ENCODE peak calls at places on chromosomes 6 and 20, in four cellular contexts. A is CD8-positive, alpha-beta memory T cell; M is fibroblast of lung; V is pancreas. E is an unnamed sample.

GRCh38 chr6:96460052-96460700 is 61.4 kb upstream of the UFL1 start:
- DNase-seq in V (no peak), A (no peak), M (no peak), E (no peak)

GRCh38 chr6:144585217-144585814 is 300.2 kb downstream of the UTRN start:
- DNase-seq in M (peak; percentile 32), A (no peak), V (no peak), E (no peak)

GRCh38 chr6:144294016-144294415 is 8.9 kb downstream of the UTRN start:
- DNase-seq in V (no peak), A (no peak), M (peak; percentile 94), E (no peak)

GRCh38 chr6:24900917-24901697 is 34.7 kb downstream of the RIPOR2 start:
- DNase-seq in A (no peak), M (no peak), V (no peak), E (no peak)

GRCh38 chr20:33811763-33812672 is 870 bp downstream of the CHMP4B start:
- DNase-seq in V (peak; percentile 68), A (peak; percentile 18), M (peak; percentile 81), E (peak; percentile 67)

GRCh38 chr20:6651016-6651415 is 116.5 kb upstream of the BMP2 start:
- DNase-seq in A (no peak), M (peak; percentile 47), V (no peak), E (peak; percentile 28)

GRCh38 chr6:104953410-104953953 is 3.4 kb upstream of the LIN28B start:
- DNase-seq in V (no peak), M (no peak), A (no peak), E (no peak)

GRCh38 chr20:14538433-14538832 is 201.0 kb upstream of the FLRT3 start:
- DNase-seq in M (no peak), A (no peak), V (no peak), E (no peak)

GRCh38 chr6:3455121-3455489 is 1.7 kb downstream of the SLC22A23 start:
- DNase-seq in V (peak; percentile 44), A (no peak), M (no peak), E (peak; percentile 55)

GRCh38 chr6:13924949-13925881 is at the start of gene RNF182:
- DNase-seq in A (no peak), V (no peak), M (no peak), E (peak; percentile 23)

GRCh38 chr6:2021713-2022125 is 223.7 kb downstream of the GMDS start:
- DNase-seq in M (peak; percentile 77), A (no peak), V (peak; percentile 35), E (peak; percentile 84)

GRCh38 chr6:72260489-72260888 is 361.4 kb upstream of the KCNQ5 start:
- DNase-seq in A (no peak), V (no peak), M (peak; percentile 20), E (no peak)

GRCh38 chr20:51420111-51420510 is 122.4 kb downstream of the NFATC2 start:
- DNase-seq in M (peak; percentile 23), V (no peak), A (no peak), E (no peak)

GRCh38 chr6:90074161-90074560 is 179.9 kb downstream of the GJA10 start:
- DNase-seq in V (no peak), A (no peak), M (peak; percentile 51), E (no peak)

GRCh38 chr20:40489886-40490285 is 199.2 kb downstream of the MAFB start:
- DNase-seq in M (peak; percentile 59), A (no peak), V (no peak), E (no peak)

GRCh38 chr6:136890986-136891385 is 31.1 kb upstream of the SLC35D3 start:
- DNase-seq in A (no peak), V (no peak), M (peak; percentile 27), E (no peak)

GRCh38 chr6:41469951-41470340 is 76.2 kb upstream of the FOXP4 start:
- DNase-seq in M (peak; percentile 53), V (no peak), A (no peak), E (no peak)

GRCh38 chr20:433300-433975 is 25.3 kb downstream of the RBCK1 start:
- DNase-seq in A (peak; percentile 45), M (no peak), V (no peak), E (no peak)

GRCh38 chr6:100488231-100488630 is 23.5 kb upstream of the SIM1 start:
- DNase-seq in A (no peak), V (no peak), M (no peak), E (no peak)

GRCh38 chr20:53609501-53610445 is 16.1 kb upstream of the ZNF217 start:
- DNase-seq in M (peak; percentile 58), A (peak; percentile 43), V (peak; percentile 5), E (peak; percentile 66)

GRCh38 chr20:63695419-63696310 is 787 bp upstream of the TNFRSF6B start:
- DNase-seq in M (no peak), A (no peak), V (peak; percentile 23), E (no peak)

GRCh38 chr6:39823187-39823815 is 31.1 kb downstream of the DAAM2 start:
- DNase-seq in V (peak; percentile 15), A (no peak), M (no peak), E (peak; percentile 43)

GRCh38 chr6:30327232-30327746 is 562 bp downstream of the TRIM39 start:
- DNase-seq in A (no peak), M (peak; percentile 0), V (no peak), E (no peak)

GRCh38 chr6:2852921-2853322 is 11.3 kb upstream of the SERPINB1 start:
- DNase-seq in V (peak; percentile 8), M (no peak), A (no peak), E (no peak)

GRCh38 chr20:51237278-51237677 is 214.4 kb upstream of the KCNG1 start:
- DNase-seq in M (no peak), A (no peak), V (no peak), E (no peak)

GRCh38 chr20:10652660-10653191 is 21.1 kb downstream of the JAG1 start:
- DNase-seq in V (no peak), A (no peak), M (no peak), E (no peak)
- H3K4me1 ChIP-seq in V (peaks cover 44% of the 10 kb centered on the region), A (no peaks in the 10 kb centered on the region), M (peaks cover 23% of the 10 kb centered on the region), E (peaks cover 21% of the 10 kb centered on the region)

GRCh38 chr6:70474751-70475150 is 61.4 kb downstream of the FAM135A start:
- DNase-seq in A (no peak), M (peak; percentile 43), V (no peak), E (no peak)
- H3K27ac ChIP-seq in A (no peak overlapping the region), M (no peak overlapping the region), V (no peak overlapping the region), E (no peak overlapping the region)

GRCh38 chr20:19969106-19969505 is 48.1 kb upstream of the NAA20 start:
- DNase-seq in A (no peak), M (no peak), V (no peak), E (no peak)

GRCh38 chr20:19968488-19969073 is 48.6 kb upstream of the NAA20 start:
- DNase-seq in V (no peak), A (no peak), M (no peak), E (no peak)

GRCh38 chr20:19971121-19971520 is 46.0 kb upstream of the NAA20 start:
- DNase-seq in A (no peak), V (no peak), M (no peak), E (no peak)

GRCh38 chr20:19969507-19970255 is 47.5 kb upstream of the NAA20 start:
- DNase-seq in A (no peak), V (no peak), M (no peak), E (no peak)

GRCh38 chr20:19970256-19970765 is 46.9 kb upstream of the NAA20 start:
- DNase-seq in M (no peak), V (no peak), A (no peak), E (no peak)
- H3K4me3 ChIP-seq in M (no peak overlapping the region), V (no peak overlapping the region), A (no peak overlapping the region), E (no peak overlapping the region)

DNA sequence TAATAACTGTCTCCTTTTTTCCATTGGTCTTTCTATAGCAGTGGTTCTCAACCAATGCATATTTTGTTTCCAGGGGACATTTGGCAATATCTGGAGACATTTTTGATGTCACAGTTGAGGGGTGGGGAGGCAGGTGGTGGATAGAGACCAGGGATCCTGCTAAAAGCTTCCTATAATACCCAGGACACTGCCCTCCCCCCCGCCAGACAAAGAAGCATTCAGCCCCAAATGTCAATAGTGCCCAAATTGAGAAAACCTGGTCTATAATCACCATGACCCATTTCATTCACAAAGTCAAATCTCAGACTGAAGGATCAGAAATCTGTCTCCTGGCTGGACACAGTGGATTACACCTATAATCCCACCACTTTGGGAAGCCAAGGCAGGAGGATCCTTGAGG is 128.8 kb downstream of the BMP7 start:
- DNase-seq in A (no peak), V (no peak), M (no peak), E (no peak)
- H3K4me1 ChIP-seq in A (no peaks in the 10 kb centered on the region), V (no peaks in the 10 kb centered on the region), M (no peaks in the 10 kb centered on the region), E (no peaks in the 10 kb centered on the region)

GRCh38 chr20:38243617-38244016 is 16.9 kb downstream of the KIAA1755 start:
- DNase-seq in A (no peak), V (no peak), M (no peak), E (no peak)
- H3K27ac ChIP-seq in A (no peak overlapping the region), V (no peak overlapping the region), M (no peak overlapping the region), E (no peak overlapping the region)

GRCh38 chr6:155106456-155107107 is 111.5 kb downstream of the TIAM2 start:
- DNase-seq in A (no peak), M (peak; percentile 68), V (no peak), E (no peak)

GRCh38 chr6:155110721-155111120 is 115.6 kb downstream of the TIAM2 start:
- DNase-seq in V (no peak), A (no peak), M (no peak), E (no peak)

GRCh38 chr6:155107432-155108069 is 112.4 kb downstream of the TIAM2 start:
- DNase-seq in A (no peak), M (no peak), V (no peak), E (no peak)

GRCh38 chr6:155103816-155104366 is 108.8 kb downstream of the TIAM2 start:
- DNase-seq in M (peak; percentile 64), V (no peak), A (no peak), E (no peak)

GRCh38 chr6:155108070-155108815 is 113.1 kb downstream of the TIAM2 start:
- DNase-seq in V (no peak), A (no peak), M (peak; percentile 82), E (no peak)
- H3K4me3 ChIP-seq in V (no peak overlapping the region), A (no peak overlapping the region), M (no peak overlapping the region), E (no peak overlapping the region)

DNA sequence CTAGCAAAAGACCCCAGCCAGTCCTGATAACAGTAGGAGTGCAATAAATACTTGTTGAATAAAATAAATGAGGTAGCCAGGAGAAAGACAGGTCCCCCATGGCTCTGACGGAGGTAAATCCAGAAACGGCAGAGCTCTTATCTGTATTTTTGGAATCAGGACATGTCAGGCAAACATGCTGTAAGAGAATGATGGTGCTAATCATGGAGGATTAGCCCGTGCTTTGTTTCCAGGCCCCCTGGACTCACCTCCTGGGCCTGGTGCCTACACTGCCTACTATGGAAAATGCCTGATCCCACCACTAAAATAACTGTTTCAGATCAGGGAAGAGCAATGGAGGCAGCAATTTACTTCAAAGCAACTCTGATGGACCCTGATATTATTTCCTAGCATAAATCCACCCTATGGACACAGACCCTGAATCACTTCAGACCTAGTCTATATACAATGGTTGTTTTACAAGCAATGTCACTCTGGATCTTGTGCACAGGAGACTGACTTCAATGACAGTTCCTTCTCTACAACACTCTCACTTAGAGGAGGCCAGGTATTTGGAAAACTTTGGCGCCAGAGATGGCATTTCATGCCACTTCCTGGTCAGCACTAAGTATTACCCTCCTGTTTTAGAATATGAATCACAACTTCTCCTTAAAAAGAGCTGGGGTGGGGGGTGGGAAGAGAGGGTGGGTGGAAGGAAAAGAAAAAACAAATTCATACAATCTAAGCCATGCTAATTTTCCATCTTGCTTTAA is 6.4 kb downstream of the MRPL14 start:
- DNase-seq in M (no peak), A (no peak), V (no peak), E (no peak)
- H3K4me1 ChIP-seq in M (peaks cover 21% of the 10 kb centered on the region), A (peaks cover 83% of the 10 kb centered on the region), V (peaks cover 28% of the 10 kb centered on the region), E (peaks cover 93% of the 10 kb centered on the region)

GRCh38 chr6:77298298-77298697 is 165.0 kb downstream of the HTR1B start:
- DNase-seq in V (no peak), A (no peak), M (no peak), E (no peak)
- H3K27ac ChIP-seq in V (no peak overlapping the region), A (no peak overlapping the region), M (no peak overlapping the region), E (no peak overlapping the region)

E was measured in transverse colon.